ENCODE peak calls at places on chromosome 11, in six cellular contexts. T is IMR-90, E is thoracic aorta, K is heart left ventricle, M is right lobe of liver, R is colonic mucosa. J is an unnamed sample.

GRCh38 chr11:65316979-65317786 is 2.5 kb downstream of the CDC42EP2 start:
- DNase-seq in T (peak; percentile 84), R (peak; percentile 92), E (no peak), M (peak; percentile 66), K (peak; percentile 91), J (no peak)

GRCh38 chr11:22359295-22359694 is 21.1 kb downstream of the SLC17A6 start:
- DNase-seq in E (no peak), K (no peak), M (no peak), R (no peak), T (no peak), J (no peak)

GRCh38 chr11:44811841-44812448 is 85.2 kb downstream of the TSPAN18 start:
- DNase-seq in T (no peak), M (no peak), R (no peak), E (no peak), K (no peak), J (no peak)

GRCh38 chr11:46049325-46049860 is 71.9 kb downstream of the PHF21A start:
- DNase-seq in K (no peak), T (no peak), M (no peak), R (no peak), E (no peak), J (no peak)

GRCh38 chr11:65593518-65594414 is 1.8 kb downstream of the KCNK7 start:
- DNase-seq in K (no peak), T (no peak), M (peak; percentile 61), E (no peak), R (no peak), J (no peak)

GRCh38 chr11:17013548-17014320 is 480 bp downstream of the PLEKHA7 start:
- DNase-seq in T (no peak), M (peak; percentile 59), R (peak; percentile 56), K (no peak), E (no peak), J (no peak)

GRCh38 chr11:47850337-47850736 is 2.2 kb upstream of the NUP160 start:
- DNase-seq in R (no peak), T (no peak), K (no peak), M (no peak), E (no peak), J (no peak)

GRCh38 chr11:29018631-29019030 is 910.4 kb downstream of the METTL15 start:
- DNase-seq in T (peak; percentile 89), K (no peak), R (no peak), M (no peak), E (no peak), J (no peak)

GRCh38 chr11:2825261-2825885 is 60.2 kb downstream of the CDKN1C start:
- DNase-seq in T (peak; percentile 74), K (peak; percentile 85), R (peak; percentile 66), E (peak; percentile 25), M (no peak), J (no peak)
- TF ChIP-seq CTCF in T (no peak), K (no peak), R (no peak), E (no peak), M (no peak), J (peak; percentile 31)

GRCh38 chr11:6402561-6402981 is 12.3 kb downstream of the SMPD1 start:
- DNase-seq in T (peak; percentile 39), R (peak; percentile 44), K (no peak), E (no peak), M (no peak), J (no peak)
- TF ChIP-seq CTCF in T (no peak), R (no peak), K (no peak), E (no peak), M (no peak), J (no peak)

GRCh38 chr11:36467913-36468312 is 42.2 kb downstream of the TRAF6 start:
- DNase-seq in K (no peak), M (no peak), T (no peak), R (no peak), E (no peak), J (no peak)

GRCh38 chr11:36471577-36471976 is 38.5 kb downstream of the TRAF6 start:
- DNase-seq in E (no peak), T (no peak), M (no peak), R (no peak), K (no peak), J (no peak)

GRCh38 chr11:36469881-36470802 is 39.9 kb downstream of the TRAF6 start:
- DNase-seq in R (no peak), T (peak; percentile 74), M (no peak), E (no peak), K (no peak), J (no peak)

GRCh38 chr11:36465449-36466163 is 44.5 kb downstream of the TRAF6 start:
- DNase-seq in K (no peak), M (no peak), T (peak; percentile 72), E (no peak), R (no peak), J (no peak)

GRCh38 chr11:36469063-36469462 is 41.0 kb downstream of the TRAF6 start:
- DNase-seq in K (no peak), T (no peak), M (no peak), E (no peak), R (no peak), J (no peak)
- TF ChIP-seq CTCF in K (no peak), T (peak; percentile 34), M (no peak), E (no peak), R (no peak), J (peak; percentile 70)

GRCh38 chr11:93567406-93567819 is 24.2 kb upstream of the SMCO4 start:
- DNase-seq in K (peak; percentile 86), R (peak; percentile 50), T (no peak), E (peak; percentile 77), M (peak; percentile 97), J (no peak)

GRCh38 chr11:93571612-93572011 is 28.4 kb upstream of the SMCO4 start:
- DNase-seq in M (no peak), K (no peak), E (no peak), R (no peak), T (no peak), J (no peak)

GRCh38 chr11:93570759-93571413 is 27.7 kb upstream of the SMCO4 start:
- DNase-seq in K (peak; percentile 59), T (peak; percentile 62), E (no peak), R (peak; percentile 65), M (peak; percentile 91), J (no peak)

GRCh38 chr11:93568726-93569125 is 25.5 kb upstream of the SMCO4 start:
- DNase-seq in R (no peak), K (no peak), E (no peak), M (peak; percentile 60), T (no peak), J (no peak)

DNA sequence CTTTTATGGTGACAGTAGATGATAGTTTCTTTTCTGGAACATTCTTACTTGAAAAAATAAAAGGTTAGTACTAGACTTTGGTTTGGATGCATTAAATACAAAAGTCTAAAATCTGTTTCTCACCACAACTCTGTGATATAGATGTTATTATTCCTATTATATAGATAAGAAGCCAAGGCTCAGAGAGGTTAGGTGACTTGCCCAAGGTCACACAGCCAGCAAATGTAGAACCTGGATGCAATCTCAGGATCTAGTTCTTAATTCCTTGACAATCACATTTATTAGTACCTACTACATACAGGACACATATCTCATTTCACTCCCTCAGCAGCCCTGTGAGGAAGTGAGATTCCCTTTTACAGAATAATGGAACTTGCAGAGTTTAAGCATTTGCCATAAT is 26.3 kb upstream of the SMCO4 start:
- DNase-seq in M (no peak), E (no peak), T (no peak), K (no peak), R (no peak), J (no peak)
- TF ChIP-seq CTCF in M (no peak), E (no peak), T (no peak), K (no peak), R (no peak), J (no peak)

GRCh38 chr11:91041626-91042025 is 818.8 kb upstream of the CHORDC1 start:
- DNase-seq in T (no peak), M (no peak), E (no peak), R (no peak), K (no peak), J (no peak)
- TF ChIP-seq CTCF in T (peak; percentile 13), M (no peak), E (no peak), R (no peak), K (no peak), J (peak; percentile 81)

GRCh38 chr11:7416080-7416479 is 69.2 kb upstream of the OLFML1 start:
- DNase-seq in R (no peak), E (no peak), M (no peak), T (no peak), K (no peak), J (no peak)
- TF ChIP-seq CTCF in R (no peak), E (no peak), M (no peak), T (no peak), K (no peak), J (no peak)

J was measured in chondrocyte.